ENCODE peak calls at places on chromosomes 4 and X, in nine cellular contexts. L, E, K, P, U, Z, F, N and S are unnamed samples.

GRCh38 chr4:75831856-75832405 is 70.3 kb downstream of the PPEF2 start:
- DNase-seq in L (no peak), E (no peak), K (no peak), P (no peak), U (no peak), Z (peak), F (no peak), N (no peak), S (no peak)

GRCh38 chr4:7808752-7809151 is 130.9 kb downstream of the AFAP1 start:
- DNase-seq in L (peak), E (no peak), K (no peak), P (peak), U (peak), Z (no peak), F (peak), N (no peak), S (peak)

GRCh38 chrX:10679387-10679786 is 59.0 kb upstream of the MID1 start:
- DNase-seq in L (no peak), E (no peak), K (no peak), P (no peak), U (no peak), Z (no peak), F (no peak), N (no peak), S (no peak)

GRCh38 chr4:41070516-41071281 is 143.6 kb downstream of the APBB2 start:
- DNase-seq in L (peak), E (no peak), K (no peak), P (peak), U (peak), Z (no peak), F (no peak), N (no peak), S (peak)

GRCh38 chr4:53686521-53686920 is 95.2 kb upstream of the LNX1 start:
- DNase-seq in L (no peak), E (no peak), K (no peak), P (peak), U (no peak), Z (no peak), F (no peak), N (no peak), S (no peak)

GRCh38 chr4:87219648-87220093 is 747 bp downstream of the KLHL8 start:
- DNase-seq in L (peak), E (no peak), K (peak), P (peak), U (peak), Z (no peak), F (peak), N (peak), S (no peak)

GRCh38 chrX:154409222-154409871 is at the start of gene DNASE1L1:
- DNase-seq in L (peak), E (no peak), K (no peak), P (peak), U (peak), Z (no peak), F (peak), N (no peak), S (peak)

GRCh38 chrX:76605390-76605789 is 177.9 kb downstream of the MAGEE1 start:
- DNase-seq in L (no peak), E (no peak), K (no peak), P (no peak), U (no peak), Z (no peak), F (no peak), N (no peak), S (no peak)

GRCh38 chr4:168021666-168022065 is 70.7 kb upstream of the ANXA10 start:
- DNase-seq in L (peak), E (no peak), K (no peak), P (peak), U (peak), Z (no peak), F (peak), N (no peak), S (no peak)

GRCh38 chrX:68428431-68428830 is 4.9 kb downstream of the OPHN1 start:
- DNase-seq in L (peak), E (no peak), K (no peak), P (peak), U (peak), Z (no peak), F (peak), N (no peak), S (peak)

GRCh38 chr4:144504853-144505252 is 141.1 kb upstream of the HHIP start:
- DNase-seq in L (no peak), E (no peak), K (no peak), P (no peak), U (no peak), Z (no peak), F (no peak), N (no peak), S (no peak)

GRCh38 chr4:34814266-34814665 is 1430.0 kb downstream of the ARAP2 start:
- DNase-seq in L (no peak), E (no peak), K (no peak), P (peak), U (no peak), Z (no peak), F (no peak), N (no peak), S (no peak)

GRCh38 chr4:144714166-144714565 is 68.2 kb downstream of the HHIP start:
- DNase-seq in L (no peak), E (no peak), K (no peak), P (no peak), U (no peak), Z (no peak), F (no peak), N (no peak), S (no peak)

GRCh38 chr4:56909083-56909981 is 1.6 kb downstream of the REST start:
- DNase-seq in L (peak), E (no peak), K (no peak), P (peak), U (peak), Z (no peak), F (peak), N (peak), S (peak)

GRCh38 chr4:25367004-25367621 is 9.9 kb upstream of the ANAPC4 start:
- DNase-seq in L (peak), E (no peak), K (peak), P (peak), U (peak), Z (peak), F (peak), N (peak), S (peak)

GRCh38 chr4:165326831-165327210 is 648 bp upstream of the MSMO1 start:
- DNase-seq in L (peak), E (no peak), K (peak), P (no peak), U (peak), Z (peak), F (peak), N (no peak), S (no peak)

GRCh38 chr4:149164282-149164681 is 651.4 kb downstream of the IQCM start:
- DNase-seq in L (peak), E (peak), K (no peak), P (peak), U (peak), Z (no peak), F (peak), N (no peak), S (peak)

GRCh38 chr4:21848001-21848400 is 100.6 kb downstream of the KCNIP4 start:
- DNase-seq in L (no peak), E (no peak), K (no peak), P (no peak), U (no peak), Z (peak), F (peak), N (no peak), S (no peak)

GRCh38 chr4:10625130-10625529 is 59.4 kb downstream of the CLNK start:
- DNase-seq in L (no peak), E (no peak), K (peak), P (no peak), U (no peak), Z (no peak), F (no peak), N (peak), S (no peak)

GRCh38 chrX:12447448-12448154 is 309.3 kb downstream of the FRMPD4 start:
- DNase-seq in L (peak), E (peak), K (no peak), P (peak), U (peak), Z (no peak), F (peak), N (no peak), S (peak)

GRCh38 chrX:56113785-56114436 is 118.2 kb upstream of the KLF8 start:
- DNase-seq in L (no peak), E (no peak), K (no peak), P (no peak), U (no peak), Z (no peak), F (no peak), N (no peak), S (no peak)

GRCh38 chr4:177250056-177250696 is 59.5 kb upstream of the NEIL3 start:
- DNase-seq in L (peak), E (no peak), K (peak), P (peak), U (peak), Z (peak), F (peak), N (peak), S (peak)

GRCh38 chr4:2803624-2804448 is 11.0 kb downstream of the SH3BP2 start:
- DNase-seq in L (no peak), E (no peak), K (no peak), P (no peak), U (no peak), Z (no peak), F (no peak), N (peak), S (no peak)

GRCh38 chr4:148962539-148963290 is 520.5 kb upstream of the NR3C2 start:
- DNase-seq in L (peak), E (no peak), K (no peak), P (peak), U (peak), Z (no peak), F (peak), N (no peak), S (no peak)

GRCh38 chrX:118350221-118350620 is 4.3 kb downstream of the WDR44 start:
- DNase-seq in L (no peak), E (no peak), K (no peak), P (peak), U (peak), Z (no peak), F (peak), N (no peak), S (peak)

GRCh38 chr4:6439120-6439757 is 33.2 kb downstream of the PPP2R2C start:
- DNase-seq in L (no peak), E (no peak), K (no peak), P (no peak), U (peak), Z (no peak), F (no peak), N (no peak), S (no peak)

GRCh38 chr4:76232681-76233080 is 18.8 kb upstream of the FAM47E start:
- DNase-seq in L (no peak), E (no peak), K (no peak), P (no peak), U (no peak), Z (no peak), F (no peak), N (no peak), S (no peak)

GRCh38 chrX:37918168-37918567 is 70.8 kb upstream of the DYNLT3 start:
- DNase-seq in L (no peak), E (no peak), K (no peak), P (no peak), U (no peak), Z (no peak), F (no peak), N (no peak), S (no peak)

GRCh38 chr4:28427306-28428085 is 1566.9 kb downstream of the STIM2 start:
- DNase-seq in L (no peak), E (no peak), K (no peak), P (no peak), U (peak), Z (no peak), F (no peak), N (no peak), S (no peak)

GRCh38 chr4:4496604-4497372 is 45.1 kb downstream of the STX18 start:
- DNase-seq in L (no peak), E (no peak), K (no peak), P (peak), U (peak), Z (no peak), F (peak), N (no peak), S (no peak)

GRCh38 chr4:152109585-152110509 is 349.0 kb upstream of the GATB start:
- DNase-seq in L (no peak), E (peak), K (no peak), P (peak), U (no peak), Z (no peak), F (peak), N (no peak), S (peak)